ENCODE peak calls at places on chromosomes 13 and 19, in four cellular contexts. M, Y, C and Z are unnamed samples.

GRCh38 chr19:19425170-19425875 is 19.8 kb downstream of the GATAD2A start:
- DNase-seq in M (no peak), Y (no peak), C (no peak), Z (no peak)

GRCh38 chr19:8571006-8571411 is 6.2 kb downstream of the MYO1F start:
- DNase-seq in M (peak), Y (no peak), C (no peak), Z (no peak)

GRCh38 chr13:38662362-38662761 is 24.5 kb upstream of the FREM2 start:
- DNase-seq in M (no peak), Y (no peak), C (no peak), Z (no peak)

GRCh38 chr19:17871878-17872250 is at the start of gene SLC5A5:
- DNase-seq in M (no peak), Y (no peak), C (no peak), Z (peak)

GRCh38 chr13:78478183-78478582 is 125.2 kb downstream of the POU4F1 start:
- DNase-seq in M (no peak), Y (no peak), C (no peak), Z (no peak)

GRCh38 chr13:43478178-43478577 is 308.6 kb downstream of the ENOX1 start:
- DNase-seq in M (no peak), Y (no peak), C (no peak), Z (no peak)

GRCh38 chr13:31431722-31432137 is 232.0 kb downstream of the B3GLCT start:
- DNase-seq in M (peak), Y (peak), C (no peak), Z (peak)

GRCh38 chr19:5480427-5480836 is 25.2 kb downstream of the ZNRF4 start:
- DNase-seq in M (peak), Y (peak), C (no peak), Z (peak)

GRCh38 chr13:96824110-96824509 is 170.2 kb downstream of the OXGR1 start:
- DNase-seq in M (no peak), Y (no peak), C (no peak), Z (no peak)

GRCh38 chr13:21399741-21400140 is 59.4 kb downstream of the ZDHHC20 start:
- DNase-seq in M (no peak), Y (no peak), C (no peak), Z (no peak)

GRCh38 chr19:55640043-55640576 is 692 bp upstream of the ZNF580 start:
- DNase-seq in M (no peak), Y (peak), C (no peak), Z (peak)

GRCh38 chr13:62643007-62643483 is 1227.4 kb upstream of the PCDH20 start:
- DNase-seq in M (peak), Y (no peak), C (peak), Z (no peak)

GRCh38 chr19:35030257-35031071 is at the start of gene SCN1B:
- DNase-seq in M (peak), Y (peak), C (no peak), Z (peak)

GRCh38 chr19:18298601-18299000 is 17.2 kb upstream of the JUND start:
- DNase-seq in M (no peak), Y (no peak), C (no peak), Z (no peak)

GRCh38 chr19:50461066-50461875 is 15.0 kb upstream of the EMC10 start:
- DNase-seq in M (peak), Y (peak), C (peak), Z (peak)

GRCh38 chr13:99224019-99224418 is 23.4 kb downstream of the UBAC2 start:
- DNase-seq in M (no peak), Y (no peak), C (no peak), Z (no peak)

GRCh38 chr13:19845758-19846157 is 17.7 kb downstream of the ZMYM5 start:
- DNase-seq in M (peak), Y (peak), C (no peak), Z (no peak)

GRCh38 chr19:15564534-15565168 is 50.4 kb upstream of the CYP4F8 start:
- DNase-seq in M (no peak), Y (no peak), C (no peak), Z (no peak)

GRCh38 chr19:35756373-35757230 is at the start of gene HSPB6:
- DNase-seq in M (no peak), Y (no peak), C (no peak), Z (peak)

GRCh38 chr13:49681837-49682236 is 9.4 kb downstream of the EBPL start:
- DNase-seq in M (no peak), Y (no peak), C (no peak), Z (no peak)

GRCh38 chr13:51218691-51219090 is 3.5 kb upstream of the FAM124A start:
- DNase-seq in M (no peak), Y (no peak), C (no peak), Z (no peak)

GRCh38 chr13:26810095-26810494 is 49.5 kb upstream of the GPR12 start:
- DNase-seq in M (no peak), Y (no peak), C (no peak), Z (no peak)

GRCh38 chr19:56333506-56333905 is 18.9 kb upstream of the ZSCAN5A start:
- DNase-seq in M (peak), Y (peak), C (no peak), Z (peak)

GRCh38 chr13:55792544-55793178 is 1348.1 kb upstream of the PRR20A start:
- DNase-seq in M (no peak), Y (no peak), C (no peak), Z (no peak)

GRCh38 chr19:40280608-40281221 is 4.4 kb downstream of the AKT2 start:
- DNase-seq in M (no peak), Y (no peak), C (no peak), Z (no peak)

GRCh38 chr19:2266183-2266993 is 10.2 kb upstream of the JSRP1 start:
- DNase-seq in M (peak), Y (peak), C (peak), Z (peak)

GRCh38 chr13:99655351-99656091 is 154.2 kb downstream of the TM9SF2 start:
- DNase-seq in M (peak), Y (no peak), C (no peak), Z (no peak)

GRCh38 chr19:6772866-6773322 is 386 bp downstream of the VAV1 start:
- DNase-seq in M (no peak), Y (no peak), C (no peak), Z (no peak)

GRCh38 chr13:110575322-110576069 is 14.0 kb upstream of the RAB20 start:
- DNase-seq in M (peak), Y (peak), C (peak), Z (no peak)

GRCh38 chr13:27918041-27918917 is 1.5 kb upstream of the PDX1 start:
- DNase-seq in M (no peak), Y (no peak), C (no peak), Z (peak)

GRCh38 chr13:99985886-99986527 is 4.4 kb downstream of the ZIC2 start:
- DNase-seq in M (no peak), Y (no peak), C (no peak), Z (no peak)

GRCh38 chr19:32233885-32234284 is 111.5 kb upstream of the ZNF507 start:
- DNase-seq in M (no peak), Y (no peak), C (no peak), Z (no peak)

GRCh38 chr13:50512602-50513527 is 330.6 kb downstream of the DLEU7 start:
- DNase-seq in M (peak), Y (no peak), C (no peak), Z (no peak)

GRCh38 chr13:80558074-80558473 is 217.1 kb upstream of the SPRY2 start:
- DNase-seq in M (no peak), Y (peak), C (no peak), Z (no peak)

GRCh38 chr13:60837806-60838205 is 440.8 kb downstream of the TDRD3 start:
- DNase-seq in M (no peak), Y (no peak), C (no peak), Z (no peak)

GRCh38 chr19:46076951-46077814 is 36.4 kb upstream of the IGFL4 start:
- DNase-seq in M (peak), Y (peak), C (no peak), Z (peak)
- TF ChIP-seq CREM in M (no peak), Y (no peak), C (no peak), Z (no peak)

DNA sequence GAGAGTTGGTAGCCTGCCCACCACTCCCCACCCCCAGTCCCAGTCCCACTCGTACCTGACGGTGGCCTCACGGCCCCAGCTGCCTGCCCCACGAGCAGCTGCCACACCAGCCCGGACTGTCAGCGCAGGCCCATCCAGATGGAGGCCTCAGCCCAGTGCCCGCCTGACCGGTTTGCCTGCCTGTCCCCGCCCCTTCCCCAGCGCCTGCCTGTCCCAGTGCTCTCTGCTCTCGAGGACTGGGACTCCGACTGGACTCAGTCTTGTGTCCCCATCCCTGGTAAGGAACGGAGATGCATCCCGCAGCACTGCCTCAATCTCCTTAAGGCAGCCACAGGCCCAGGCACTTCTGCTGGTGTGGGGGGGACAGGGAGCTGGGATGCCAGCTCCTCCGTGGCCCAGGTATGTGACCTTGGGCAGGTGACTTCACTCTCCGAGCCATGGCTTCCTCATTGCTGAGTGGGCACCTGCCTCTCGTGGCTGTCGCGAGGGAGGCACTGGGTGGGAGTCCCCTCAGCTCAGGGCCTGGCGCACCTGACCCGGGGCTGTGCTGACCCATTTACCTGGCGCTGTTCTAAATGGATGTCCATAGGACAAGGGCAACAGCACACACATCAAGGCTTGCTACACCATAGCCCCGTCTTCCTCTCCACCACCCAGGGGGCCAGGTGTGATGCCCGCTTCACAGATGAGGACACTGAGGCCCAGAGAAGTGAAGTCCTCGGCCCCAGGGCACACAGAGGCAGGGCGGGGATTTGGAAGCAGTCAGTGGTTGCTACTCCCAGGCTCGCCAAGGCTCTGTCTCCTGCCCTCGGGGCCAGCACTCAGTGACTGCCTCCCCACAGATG is at the start of gene NKPD1:
- DNase-seq in M (no peak), Y (no peak), C (no peak), Z (peak)
- TF ChIP-seq CREM in M (no peak), Y (no peak), C (no peak), Z (no peak)

GRCh38 chr19:3547767-3548282 is 8.9 kb downstream of the TEKTIP1 start:
- DNase-seq in M (no peak), Y (no peak), C (no peak), Z (no peak)

GRCh38 chr19:3548594-3548993 is 8.8 kb downstream of the MFSD12 start:
- DNase-seq in M (no peak), Y (no peak), C (no peak), Z (no peak)

GRCh38 chr19:3545669-3546034 is 6.7 kb downstream of the TEKTIP1 start:
- DNase-seq in M (no peak), Y (no peak), C (no peak), Z (no peak)

GRCh38 chr19:3546119-3546518 is 7.1 kb downstream of the TEKTIP1 start:
- DNase-seq in M (no peak), Y (no peak), C (no peak), Z (no peak)

GRCh38 chr19:3547301-3547731 is 8.3 kb downstream of the TEKTIP1 start:
- DNase-seq in M (no peak), Y (no peak), C (no peak), Z (peak)
- TF ChIP-seq CREM in M (no peak), Y (no peak), C (no peak), Z (no peak)

GRCh38 chr19:38975214-38975860 is at the start of gene FBXO17:
- DNase-seq in M (peak), Y (peak), C (no peak), Z (peak)

GRCh38 chr19:38974599-38975213 is 836 bp downstream of the FBXO17 start:
- DNase-seq in M (no peak), Y (no peak), C (no peak), Z (no peak)

GRCh38 chr19:38978315-38978689 is 2.8 kb upstream of the FBXO17 start:
- DNase-seq in M (no peak), Y (no peak), C (no peak), Z (no peak)

GRCh38 chr19:38977445-38978314 is 2.1 kb upstream of the FBXO17 start:
- DNase-seq in M (no peak), Y (no peak), C (peak), Z (no peak)

GRCh38 chr19:38975861-38976271 is 324 bp upstream of the FBXO17 start:
- DNase-seq in M (peak), Y (peak), C (no peak), Z (peak)
- TF ChIP-seq CREM in M (no peak), Y (no peak), C (no peak), Z (no peak)

DNA sequence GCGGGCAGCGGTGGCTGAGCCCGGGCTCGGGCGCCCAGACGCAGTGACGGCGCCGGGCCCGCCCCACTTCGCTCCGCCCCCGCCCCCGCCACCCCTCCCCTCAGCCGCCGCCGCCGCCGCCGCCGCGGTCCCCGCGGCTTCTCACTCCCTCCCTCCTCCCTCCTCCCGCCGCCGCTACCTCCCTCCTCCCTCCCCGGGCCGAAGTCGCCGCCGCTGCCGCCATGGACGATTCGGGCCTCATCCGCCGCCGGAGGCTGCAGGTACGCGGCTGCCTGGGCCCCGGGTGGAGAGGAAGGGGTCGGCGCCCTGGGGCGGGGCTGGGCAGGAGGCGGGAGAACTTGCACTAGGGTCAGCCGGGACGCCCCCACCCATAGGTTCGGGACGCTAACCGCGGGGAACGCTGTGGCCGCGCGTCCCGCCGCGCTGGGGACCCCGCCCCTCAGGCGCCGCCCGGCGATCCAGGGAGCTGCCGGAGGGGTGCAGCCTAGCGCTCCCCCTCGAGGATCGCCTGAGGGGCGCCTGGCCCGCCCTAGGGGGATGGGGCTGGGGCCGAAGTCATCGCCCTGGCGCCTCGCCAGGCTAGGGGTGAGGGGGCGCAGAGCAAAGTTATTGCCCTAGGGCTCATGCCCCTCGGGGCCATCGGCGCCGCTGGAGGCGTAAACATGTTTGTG is 497 bp downstream of the RTBDN start:
- DNase-seq in M (no peak), Y (peak), C (no peak), Z (peak)
- TF ChIP-seq CREM in M (no peak), Y (no peak), C (no peak), Z (no peak)